ENCODE peak calls at places on chromosomes 16 and 17, in ten cellular contexts. Y is AG04450; K is H4; B is A172; M is HFFc6; G is stimulated activated CD8-positive, alpha-beta memory T cell treated with anti-CD3 and anti-CD28 coated beads, Interleukin-15, amount 100 ng/mL, for 1 hour; E is mucosa of gallbladder; S is anterior cingulate cortex; I is fibroblast of mammary gland; T is GM18507. O is an unnamed sample.

GRCh38 chr16:23071202-23072083 is 77.8 kb downstream of the USP31 start:
- DNase-seq in Y (no peak), K (no peak), B (no peak), M (peak; percentile 53), G (no peak), E (no peak), S (no peak), I (peak; percentile 40), T (no peak), O (no peak)

GRCh38 chr16:57994778-57995177 is 5.7 kb downstream of the ZNF319 start:
- DNase-seq in Y (no peak), K (peak; percentile 69), B (peak; percentile 66), M (no peak), G (no peak), E (peak; percentile 41), S (no peak), I (peak; percentile 32), T (no peak), O (no peak)

GRCh38 chr17:7613769-7614421 is 802 bp downstream of the FXR2 start:
- DNase-seq in Y (no peak), K (no peak), B (peak; percentile 22), M (peak; percentile 40), G (no peak), E (no peak), S (no peak), I (peak; percentile 54), T (no peak), O (no peak)

GRCh38 chr17:58059141-58059540 is 24.1 kb upstream of the DYNLL2 start:
- DNase-seq in Y (no peak), K (no peak), B (no peak), M (no peak), G (no peak), E (no peak), S (no peak), I (no peak), T (no peak), O (no peak)

GRCh38 chr17:58331815-58332719 is 3.5 kb upstream of the TSPOAP1 start:
- DNase-seq in Y (no peak), K (no peak), B (no peak), M (no peak), G (peak; percentile 81), E (peak; percentile 77), S (peak; percentile 26), I (no peak), T (no peak), O (no peak)

GRCh38 chr17:81831957-81832607 is 1.0 kb downstream of the MCRIP1 start:
- DNase-seq in Y (no peak), K (no peak), B (no peak), M (peak; percentile 60), G (no peak), E (no peak), S (no peak), I (peak; percentile 73), T (no peak), O (peak; percentile 26)

GRCh38 chr17:2634361-2634960 is 41.0 kb downstream of the PAFAH1B1 start:
- DNase-seq in Y (no peak), K (peak; percentile 59), B (peak; percentile 97), M (peak; percentile 4), G (no peak), E (no peak), S (no peak), I (peak; percentile 40), T (no peak), O (peak; percentile 9)

GRCh38 chr16:5006348-5007193 is 27.2 kb downstream of the NAGPA start:
- DNase-seq in Y (no peak), K (no peak), B (no peak), M (no peak), G (no peak), E (no peak), S (no peak), I (no peak), T (no peak), O (no peak)

GRCh38 chr17:68053237-68054030 is 17.9 kb downstream of the KPNA2 start:
- DNase-seq in Y (peak; percentile 64), K (no peak), B (peak; percentile 44), M (peak; percentile 35), G (no peak), E (no peak), S (no peak), I (peak; percentile 94), T (no peak), O (peak; percentile 89)

GRCh38 chr17:40448213-40448638 is 5.0 kb downstream of the IGFBP4 start:
- DNase-seq in Y (no peak), K (no peak), B (no peak), M (no peak), G (no peak), E (no peak), S (no peak), I (peak; percentile 67), T (no peak), O (no peak)

GRCh38 chr16:54503011-54503410 is 216.4 kb upstream of the IRX3 start:
- DNase-seq in Y (no peak), K (no peak), B (peak; percentile 30), M (no peak), G (no peak), E (no peak), S (no peak), I (no peak), T (no peak), O (no peak)

GRCh38 chr17:14211778-14212177 is 24.9 kb downstream of the CDRT15 start:
- DNase-seq in Y (no peak), K (no peak), B (no peak), M (no peak), G (no peak), E (no peak), S (no peak), I (no peak), T (no peak), O (no peak)

GRCh38 chr16:82639666-82640336 is 13.0 kb downstream of the CDH13 start:
- DNase-seq in Y (no peak), K (peak; percentile 61), B (peak; percentile 84), M (peak; percentile 44), G (peak; percentile 35), E (peak; percentile 43), S (no peak), I (peak; percentile 68), T (peak; percentile 36), O (no peak)

GRCh38 chr17:50946891-50947843 is 81.0 kb upstream of the TOB1 start:
- DNase-seq in Y (no peak), K (no peak), B (no peak), M (no peak), G (no peak), E (no peak), S (no peak), I (no peak), T (no peak), O (no peak)

GRCh38 chr16:57711331-57711730 is 16.7 kb downstream of the DRC7 start:
- DNase-seq in Y (no peak), K (no peak), B (no peak), M (no peak), G (no peak), E (no peak), S (no peak), I (no peak), T (no peak), O (no peak)

GRCh38 chr16:52450906-52451305 is 96.0 kb downstream of the TOX3 start:
- DNase-seq in Y (no peak), K (peak; percentile 7), B (no peak), M (no peak), G (no peak), E (no peak), S (no peak), I (no peak), T (no peak), O (no peak)

GRCh38 chr17:81437221-81437651 is 42.0 kb downstream of the BAHCC1 start:
- DNase-seq in Y (no peak), K (no peak), B (no peak), M (no peak), G (no peak), E (no peak), S (no peak), I (no peak), T (no peak), O (no peak)

GRCh38 chr16:468072-468821 is 42.8 kb downstream of the RAB11FIP3 start:
- DNase-seq in Y (no peak), K (no peak), B (no peak), M (no peak), G (no peak), E (no peak), S (peak; percentile 15), I (no peak), T (no peak), O (no peak)

GRCh38 chr17:49874911-49875310 is 27.0 kb upstream of the TAC4 start:
- DNase-seq in Y (no peak), K (no peak), B (no peak), M (no peak), G (no peak), E (no peak), S (no peak), I (no peak), T (no peak), O (no peak)

GRCh38 chr17:62696256-62696655 is 68.8 kb downstream of the MRC2 start:
- DNase-seq in Y (no peak), K (no peak), B (no peak), M (peak; percentile 38), G (no peak), E (no peak), S (no peak), I (peak; percentile 49), T (no peak), O (no peak)

GRCh38 chr17:19654342-19654886 is 5.9 kb downstream of the ALDH3A2 start:
- DNase-seq in Y (no peak), K (no peak), B (no peak), M (no peak), G (no peak), E (no peak), S (no peak), I (no peak), T (no peak), O (no peak)

GRCh38 chr17:63516910-63517824 is 6.0 kb upstream of the KCNH6 start:
- DNase-seq in Y (peak; percentile 21), K (peak; percentile 66), B (peak; percentile 89), M (peak; percentile 68), G (no peak), E (no peak), S (no peak), I (peak; percentile 66), T (no peak), O (peak; percentile 47)

GRCh38 chr16:9154576-9155410 is 63.3 kb downstream of the HAPSTR1 start:
- DNase-seq in Y (no peak), K (no peak), B (no peak), M (no peak), G (no peak), E (no peak), S (peak; percentile 41), I (no peak), T (no peak), O (no peak)

GRCh38 chr17:74176546-74177001 is 26.9 kb upstream of the RPL38 start:
- DNase-seq in Y (no peak), K (peak; percentile 70), B (peak; percentile 66), M (peak; percentile 46), G (peak; percentile 4), E (peak; percentile 52), S (peak; percentile 53), I (peak; percentile 61), T (no peak), O (peak; percentile 35)

GRCh38 chr16:57282510-57283213 is 1.8 kb downstream of the PLLP start:
- DNase-seq in Y (no peak), K (no peak), B (no peak), M (no peak), G (no peak), E (no peak), S (no peak), I (no peak), T (no peak), O (no peak)

GRCh38 chr17:42178817-42179216 is 2.1 kb downstream of the KCNH4 start:
- DNase-seq in Y (no peak), K (no peak), B (peak; percentile 39), M (no peak), G (no peak), E (no peak), S (no peak), I (no peak), T (peak; percentile 47), O (no peak)

GRCh38 chr16:10362077-10362863 is 23.6 kb upstream of the ATF7IP2 start:
- DNase-seq in Y (no peak), K (no peak), B (peak; percentile 38), M (no peak), G (no peak), E (no peak), S (no peak), I (no peak), T (no peak), O (no peak)